ENCODE peak calls at places on chromosomes 16 and 17, in nine cellular contexts. Q is HCT116; C is hepatocyte; J is CD8-positive, alpha-beta memory T cell; B is A549; O is HepG2; M is fibroblast of lung; T is GM23248; L is mesenchymal stem cell. Z is an unnamed sample.

GRCh38 chr16:71883193-71883848 is 661 bp downstream of the ZNF821 start:
- DNase-seq in Q (no peak), C (peak; percentile 72), J (peak; percentile 48), B (no peak), O (no peak), M (no peak), T (peak; percentile 43), L (peak; percentile 32), Z (no peak)

GRCh38 chr16:3465911-3466584 is 22.6 kb downstream of the NAA60 start:
- DNase-seq in Q (no peak), C (no peak), J (no peak), B (no peak), O (no peak), M (no peak), T (no peak), L (no peak), Z (no peak)

GRCh38 chr16:74998481-74999207 is at the start of gene ZNRF1:
- DNase-seq in Q (peak; percentile 70), C (peak; percentile 92), J (peak; percentile 71), B (peak; percentile 82), O (peak; percentile 82), M (peak; percentile 90), T (peak; percentile 85), L (peak; percentile 82), Z (peak; percentile 24)

GRCh38 chr17:77735051-77735340 is 223.5 kb upstream of the TNRC6C start:
- DNase-seq in Q (no peak), C (no peak), J (no peak), B (no peak), O (no peak), M (no peak), T (no peak), L (no peak), Z (no peak)

GRCh38 chr16:54501797-54502196 is 215.2 kb upstream of the IRX3 start:
- DNase-seq in Q (no peak), C (no peak), J (no peak), B (no peak), O (no peak), M (no peak), T (no peak), L (no peak), Z (no peak)

GRCh38 chr17:45429338-45430005 is 3.2 kb downstream of the ARHGAP27 start:
- DNase-seq in Q (no peak), C (peak; percentile 69), J (no peak), B (no peak), O (no peak), M (no peak), T (peak; percentile 46), L (peak; percentile 28), Z (no peak)

GRCh38 chr17:81471804-81472456 is 40.7 kb downstream of the ACTG1 start:
- DNase-seq in Q (peak; percentile 99), C (peak; percentile 42), J (no peak), B (peak; percentile 94), O (peak; percentile 42), M (peak; percentile 51), T (peak; percentile 97), L (no peak), Z (no peak)

GRCh38 chr17:46777943-46778915 is 40.3 kb downstream of the WNT3 start:
- DNase-seq in Q (no peak), C (no peak), J (no peak), B (no peak), O (peak; percentile 53), M (no peak), T (peak; percentile 62), L (peak; percentile 27), Z (no peak)

GRCh38 chr16:55526448-55526847 is 17.6 kb downstream of the LPCAT2 start:
- DNase-seq in Q (no peak), C (no peak), J (no peak), B (no peak), O (no peak), M (no peak), T (peak; percentile 26), L (no peak), Z (no peak)

GRCh38 chr16:85376292-85377095 is 236.6 kb upstream of the GSE1 start:
- DNase-seq in Q (no peak), C (no peak), J (no peak), B (no peak), O (no peak), M (no peak), T (peak; percentile 56), L (no peak), Z (no peak)

GRCh38 chr16:85286970-85287814 is 174.9 kb upstream of the CIBAR2 start:
- DNase-seq in Q (no peak), C (no peak), J (no peak), B (no peak), O (no peak), M (peak; percentile 84), T (peak; percentile 83), L (peak; percentile 79), Z (no peak)

GRCh38 chr17:20852541-20853370 is 190.1 kb downstream of the USP22 start:
- DNase-seq in Q (no peak), C (peak; percentile 56), J (no peak), B (no peak), O (no peak), M (peak; percentile 13), T (peak; percentile 16), L (peak; percentile 46), Z (no peak)

GRCh38 chr17:16189791-16190348 is 25.5 kb downstream of the NCOR1 start:
- DNase-seq in Q (no peak), C (no peak), J (no peak), B (no peak), O (no peak), M (no peak), T (no peak), L (no peak), Z (no peak)

GRCh38 chr16:68436581-68436980 is 11.7 kb downstream of the SMPD3 start:
- DNase-seq in Q (peak; percentile 16), C (no peak), J (no peak), B (no peak), O (no peak), M (no peak), T (no peak), L (no peak), Z (no peak)

GRCh38 chr17:79982986-79983385 is 52.7 kb downstream of the TBC1D16 start:
- DNase-seq in Q (no peak), C (no peak), J (no peak), B (no peak), O (no peak), M (no peak), T (no peak), L (no peak), Z (no peak)

GRCh38 chr17:63701477-63702222 is 1.7 kb upstream of the LIMD2 start:
- DNase-seq in Q (no peak), C (no peak), J (peak; percentile 68), B (no peak), O (no peak), M (no peak), T (no peak), L (no peak), Z (no peak)

GRCh38 chr16:80517846-80518245 is 22.9 kb upstream of the DYNLRB2 start:
- DNase-seq in Q (no peak), C (no peak), J (no peak), B (no peak), O (no peak), M (no peak), T (no peak), L (no peak), Z (no peak)
- H3K4me3 ChIP-seq in Q (no peak overlapping the region), C (no peak overlapping the region), J (no peak overlapping the region), B (no peak overlapping the region), O (no peak overlapping the region), M (no peak overlapping the region), T (no peak overlapping the region), L (no peak overlapping the region), Z (no peak overlapping the region)

DNA sequence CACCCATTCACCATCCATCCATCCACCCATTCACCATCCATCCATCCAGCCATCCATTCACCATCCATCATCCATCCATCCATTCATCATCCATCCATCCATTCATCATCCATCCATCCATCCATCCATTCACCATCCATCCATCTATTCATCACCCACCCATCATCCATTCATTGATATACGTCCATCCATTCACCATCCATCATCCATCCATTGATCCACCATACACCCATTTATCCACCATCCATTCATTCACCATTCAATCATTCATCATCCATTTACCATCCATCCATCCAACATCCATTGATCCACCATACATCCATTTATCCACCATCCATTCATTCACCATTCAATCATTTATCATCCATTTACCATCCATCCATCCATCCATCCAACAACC is 111.7 kb downstream of the ABCC12 start:
- DNase-seq in Q (no peak), C (no peak), J (no peak), B (no peak), O (no peak), M (no peak), T (no peak), L (no peak), Z (no peak)
- H3K27ac ChIP-seq in Q (no peak overlapping the region), C (no peak overlapping the region), J (no peak overlapping the region), B (no peak overlapping the region), O (no peak overlapping the region), M (no peak overlapping the region), T (no peak overlapping the region), L (no peak overlapping the region), Z (no peak overlapping the region)

DNA sequence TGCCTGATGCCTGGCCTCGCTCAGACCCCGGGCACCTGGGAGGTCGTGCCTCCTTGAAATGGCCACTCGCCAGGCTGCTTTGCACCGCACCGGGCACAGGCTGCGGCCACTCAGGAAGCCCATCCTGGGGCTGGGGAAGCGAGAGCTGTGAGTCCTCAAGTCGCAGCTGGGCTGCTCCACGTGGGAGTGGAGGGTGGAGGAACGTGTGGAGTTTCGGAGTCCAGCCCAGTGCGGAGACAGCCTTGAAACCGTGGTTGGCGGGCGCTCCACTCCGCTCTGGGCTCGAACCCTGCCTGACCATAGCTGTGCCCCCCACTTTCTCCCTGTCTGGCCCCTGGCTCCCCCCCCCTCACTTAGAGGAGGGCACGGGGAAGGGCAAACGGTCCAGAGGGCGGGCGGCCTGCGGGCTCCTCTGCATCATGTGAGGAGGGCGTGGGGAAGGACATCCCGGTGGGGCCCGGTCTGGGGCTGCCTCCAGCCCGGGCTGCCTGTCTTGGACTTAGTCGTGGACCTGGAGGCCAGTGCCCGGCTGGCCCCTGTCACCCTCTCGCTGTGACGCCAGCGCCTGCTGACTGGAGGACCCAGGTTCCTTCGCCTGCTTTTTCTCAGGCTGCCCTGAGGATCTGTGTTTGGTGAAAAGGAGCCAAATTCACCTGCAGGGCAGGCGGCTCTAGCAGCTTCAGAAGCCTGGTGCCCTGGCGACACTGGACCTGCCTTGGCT is 2.5 kb downstream of the UBE2I start:
- DNase-seq in Q (no peak), C (peak; percentile 61), J (no peak), B (no peak), O (no peak), M (peak; percentile 25), T (peak; percentile 71), L (no peak), Z (no peak)
- H3K4me3 ChIP-seq in Q (peak overlapping the region; percentile 99), C (peak overlapping the region; percentile 73), J (peak overlapping the region; percentile 81), B (peak overlapping the region; percentile 80), O (peak overlapping the region; percentile 91), M (peak overlapping the region; percentile 95), T (peak overlapping the region; percentile 99), L (peak overlapping the region; percentile 92), Z (peak overlapping the region; percentile 63)

DNA sequence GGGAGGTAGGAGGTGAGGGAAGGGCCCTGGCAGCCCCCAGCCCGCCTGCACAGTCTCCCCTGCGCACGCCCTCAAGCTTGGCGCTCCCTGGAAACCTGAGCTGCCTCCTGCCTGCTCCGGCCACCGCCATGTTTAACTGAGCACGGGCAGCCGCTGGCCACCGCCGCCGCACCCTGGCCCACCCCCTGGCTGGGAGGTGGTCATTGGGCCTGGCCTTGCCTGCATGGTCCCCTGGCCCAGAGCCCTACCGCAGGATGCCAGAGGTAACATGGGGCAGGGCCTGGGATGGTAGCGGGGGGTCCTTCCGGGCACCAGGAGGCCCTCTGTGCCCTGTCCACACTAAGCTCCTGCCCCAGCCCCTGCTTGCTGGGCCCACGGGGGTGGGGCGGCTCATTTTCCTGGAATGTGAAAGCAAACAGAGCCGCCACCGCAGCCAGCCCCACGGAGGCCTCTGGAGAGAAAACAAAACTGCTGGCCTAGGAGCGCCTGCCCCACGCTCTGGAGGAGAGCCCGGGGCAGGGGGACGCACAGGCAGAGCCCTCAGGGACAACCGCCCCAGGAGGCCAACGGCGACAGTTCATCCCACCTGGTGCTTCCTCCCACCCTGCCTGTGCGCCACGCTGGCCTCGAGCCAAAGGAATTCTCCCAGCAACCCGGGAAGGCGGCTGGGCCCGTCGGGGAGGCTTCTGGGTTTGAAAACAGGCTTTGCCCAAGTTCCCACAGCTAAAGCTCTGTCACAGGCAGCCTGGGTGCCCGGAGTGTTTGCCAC is 8.9 kb downstream of the NHERF2 start:
- DNase-seq in Q (no peak), C (peak; percentile 81), J (no peak), B (no peak), O (peak; percentile 84), M (peak; percentile 85), T (peak; percentile 88), L (peak; percentile 85), Z (peak; percentile 43)
- H3K27ac ChIP-seq in Q (peak overlapping the region; percentile 26), C (peak overlapping the region; percentile 100), J (no peak overlapping the region), B (peak overlapping the region; percentile 93), O (peak overlapping the region; percentile 90), M (peak overlapping the region; percentile 72), T (peak overlapping the region; percentile 82), L (peak overlapping the region; percentile 97), Z (peak overlapping the region; percentile 95)